ENCODE peak calls at places on chromosomes 13 and 19, in seven cellular contexts. One of them, this sample, is unnamed.

GRCh38 chr19:30792561-30793505 is 420.6 kb downstream of the ZNF536 start:
- DNase-seq in brain microvascular endothelial cell: no peak
- DNase-seq in ascending aorta: no peak
- DNase-seq in cardiac muscle cell: no peak
- DNase-seq in tibial nerve: no peak
- DNase-seq in uterus: no peak
- DNase-seq in left lung: no peak
- DNase-seq in this sample: no peak

GRCh38 chr19:49098795-49099194 is 13.5 kb downstream of the SNRNP70 start:
- DNase-seq in brain microvascular endothelial cell: no peak
- DNase-seq in ascending aorta: no peak
- DNase-seq in cardiac muscle cell: no peak
- DNase-seq in tibial nerve: no peak
- DNase-seq in uterus: no peak
- DNase-seq in left lung: no peak
- DNase-seq in this sample: no peak

GRCh38 chr19:16070366-16070990 is 5.8 kb upstream of the TPM4 start:
- DNase-seq in brain microvascular endothelial cell: no peak
- DNase-seq in ascending aorta: peak; percentile 75
- DNase-seq in cardiac muscle cell: no peak
- DNase-seq in tibial nerve: no peak
- DNase-seq in uterus: no peak
- DNase-seq in left lung: peak; percentile 88
- DNase-seq in this sample: no peak

GRCh38 chr13:114010401-114011101 is 36.7 kb upstream of the C13orf46 start:
- DNase-seq in brain microvascular endothelial cell: no peak
- DNase-seq in ascending aorta: no peak
- DNase-seq in cardiac muscle cell: no peak
- DNase-seq in tibial nerve: no peak
- DNase-seq in uterus: no peak
- DNase-seq in left lung: no peak
- DNase-seq in this sample: no peak

GRCh38 chr19:58218899-58219298 is 9.8 kb upstream of the ZNF544 start:
- DNase-seq in brain microvascular endothelial cell: no peak
- DNase-seq in ascending aorta: no peak
- DNase-seq in cardiac muscle cell: peak; percentile 18
- DNase-seq in tibial nerve: no peak
- DNase-seq in uterus: no peak
- DNase-seq in left lung: no peak
- DNase-seq in this sample: no peak

GRCh38 chr19:33469171-33470039 is 52.2 kb downstream of the PEPD start:
- DNase-seq in brain microvascular endothelial cell: no peak
- DNase-seq in ascending aorta: no peak
- DNase-seq in cardiac muscle cell: no peak
- DNase-seq in tibial nerve: no peak
- DNase-seq in uterus: no peak
- DNase-seq in left lung: no peak
- DNase-seq in this sample: no peak

GRCh38 chr19:58345558-58345957 is 7.7 kb downstream of the A1BG start:
- DNase-seq in brain microvascular endothelial cell: no peak
- DNase-seq in ascending aorta: no peak
- DNase-seq in cardiac muscle cell: no peak
- DNase-seq in tibial nerve: no peak
- DNase-seq in uterus: no peak
- DNase-seq in left lung: no peak
- DNase-seq in this sample: no peak

GRCh38 chr19:29266001-29266400 is 53.0 kb upstream of the UQCRFS1 start:
- DNase-seq in brain microvascular endothelial cell: no peak
- DNase-seq in ascending aorta: no peak
- DNase-seq in cardiac muscle cell: no peak
- DNase-seq in tibial nerve: no peak
- DNase-seq in uterus: no peak
- DNase-seq in left lung: no peak
- DNase-seq in this sample: no peak

GRCh38 chr19:13868663-13869062 is 8.3 kb upstream of the NANOS3 start:
- DNase-seq in brain microvascular endothelial cell: no peak
- DNase-seq in ascending aorta: no peak
- DNase-seq in cardiac muscle cell: no peak
- DNase-seq in tibial nerve: no peak
- DNase-seq in uterus: no peak
- DNase-seq in left lung: no peak
- DNase-seq in this sample: no peak

GRCh38 chr13:42534785-42535184 is 39.2 kb upstream of the TNFSF11 start:
- DNase-seq in brain microvascular endothelial cell: no peak
- DNase-seq in ascending aorta: no peak
- DNase-seq in cardiac muscle cell: no peak
- DNase-seq in tibial nerve: no peak
- DNase-seq in uterus: no peak
- DNase-seq in left lung: no peak
- DNase-seq in this sample: no peak

GRCh38 chr13:38395505-38395803 is 45.8 kb downstream of the UFM1 start:
- DNase-seq in brain microvascular endothelial cell: no peak
- DNase-seq in ascending aorta: no peak
- DNase-seq in cardiac muscle cell: no peak
- DNase-seq in tibial nerve: no peak
- DNase-seq in uterus: no peak
- DNase-seq in left lung: no peak
- DNase-seq in this sample: no peak

GRCh38 chr19:49857061-49857833 is 6.3 kb downstream of the PTOV1 start:
- DNase-seq in brain microvascular endothelial cell: no peak
- DNase-seq in ascending aorta: no peak
- DNase-seq in cardiac muscle cell: no peak
- DNase-seq in tibial nerve: no peak
- DNase-seq in uterus: peak; percentile 18
- DNase-seq in left lung: no peak
- DNase-seq in this sample: no peak

DNA sequence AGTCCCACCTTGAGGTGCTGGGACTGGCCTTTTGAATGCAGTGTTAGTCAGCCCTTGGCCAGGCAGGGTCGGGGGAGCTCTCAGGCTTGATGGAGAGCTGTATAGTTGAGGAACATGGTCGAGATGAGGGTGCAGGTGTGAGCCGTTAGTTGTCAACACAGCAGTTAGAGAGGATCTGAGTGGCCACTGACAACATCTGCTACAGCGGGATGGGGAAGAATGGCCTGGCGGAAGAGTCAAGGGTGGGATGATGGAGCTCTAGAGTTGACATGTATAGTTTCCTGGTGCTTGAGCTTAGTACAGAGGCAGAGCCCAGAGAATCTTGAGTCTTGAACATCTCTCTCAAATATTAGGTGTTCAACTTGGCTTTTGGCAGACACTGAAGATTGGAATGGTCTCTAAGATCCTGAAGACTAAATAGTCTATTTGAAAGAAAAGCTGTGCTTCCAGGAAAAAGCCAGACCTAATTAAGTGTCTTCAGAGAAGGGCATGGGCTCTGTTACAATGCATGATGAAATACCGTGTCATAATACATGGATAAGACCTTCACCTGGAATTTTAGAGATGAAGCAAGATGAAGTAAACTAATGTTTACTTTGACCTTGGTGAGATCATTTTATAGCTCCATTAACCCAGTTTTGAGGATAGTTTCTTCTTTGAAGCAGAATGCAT is 9.7 kb downstream of the PCCA start:
- DNase-seq in brain microvascular endothelial cell: no peak
- DNase-seq in ascending aorta: no peak
- DNase-seq in cardiac muscle cell: no peak
- DNase-seq in tibial nerve: no peak
- DNase-seq in uterus: no peak
- DNase-seq in left lung: no peak
- DNase-seq in this sample: no peak
- H3K27ac ChIP-seq in brain microvascular endothelial cell: no peak overlapping the region
- H3K27ac ChIP-seq in ascending aorta: no peak overlapping the region
- H3K27ac ChIP-seq in cardiac muscle cell: no peak overlapping the region
- H3K27ac ChIP-seq in tibial nerve: no peak overlapping the region
- H3K27ac ChIP-seq in uterus: no peak overlapping the region
- H3K27ac ChIP-seq in left lung: no peak overlapping the region
- H3K27ac ChIP-seq in this sample: no peak overlapping the region

DNA sequence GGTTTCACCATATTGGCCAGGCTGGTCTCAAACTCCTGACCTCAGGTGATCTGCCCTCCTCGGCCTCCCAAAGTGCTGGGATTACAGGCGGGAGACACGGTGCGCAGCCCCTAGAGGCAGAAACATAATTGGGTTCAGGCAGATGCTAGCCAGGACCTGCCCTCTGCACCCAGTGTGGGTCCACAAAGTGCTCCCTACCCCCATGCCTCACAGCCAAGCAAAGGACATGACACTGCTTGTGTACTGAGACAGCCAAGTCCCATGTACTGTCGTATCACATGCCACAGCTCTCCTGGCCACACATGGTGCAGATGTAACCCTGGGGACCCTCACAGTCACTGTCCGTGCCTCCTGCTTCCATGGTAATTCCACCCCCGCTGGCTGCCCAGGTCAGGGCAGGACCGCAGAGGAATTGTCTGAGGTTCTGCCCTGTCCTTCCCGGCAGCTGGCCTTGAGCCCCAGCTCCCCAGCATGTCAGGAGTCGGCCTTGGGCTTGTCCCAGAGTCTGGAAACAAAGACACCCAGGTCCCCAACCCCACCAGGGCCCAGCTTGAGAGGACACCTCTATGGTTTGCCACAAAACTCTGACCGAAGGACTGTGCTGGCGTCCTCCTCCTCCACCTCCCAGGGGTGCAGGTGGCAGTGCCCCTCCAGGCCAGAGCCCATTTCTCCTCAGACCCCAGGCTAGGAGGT is 7.6 kb downstream of the PRR36 start:
- DNase-seq in brain microvascular endothelial cell: no peak
- DNase-seq in ascending aorta: no peak
- DNase-seq in cardiac muscle cell: no peak
- DNase-seq in tibial nerve: no peak
- DNase-seq in uterus: no peak
- DNase-seq in left lung: no peak
- DNase-seq in this sample: no peak
- TF ChIP-seq CTCF in brain microvascular endothelial cell: no peak
- TF ChIP-seq CTCF in ascending aorta: no peak
- TF ChIP-seq CTCF in cardiac muscle cell: no peak
- TF ChIP-seq CTCF in tibial nerve: no peak
- TF ChIP-seq CTCF in uterus: no peak
- TF ChIP-seq CTCF in left lung: no peak
- TF ChIP-seq CTCF in this sample: no peak

DNA sequence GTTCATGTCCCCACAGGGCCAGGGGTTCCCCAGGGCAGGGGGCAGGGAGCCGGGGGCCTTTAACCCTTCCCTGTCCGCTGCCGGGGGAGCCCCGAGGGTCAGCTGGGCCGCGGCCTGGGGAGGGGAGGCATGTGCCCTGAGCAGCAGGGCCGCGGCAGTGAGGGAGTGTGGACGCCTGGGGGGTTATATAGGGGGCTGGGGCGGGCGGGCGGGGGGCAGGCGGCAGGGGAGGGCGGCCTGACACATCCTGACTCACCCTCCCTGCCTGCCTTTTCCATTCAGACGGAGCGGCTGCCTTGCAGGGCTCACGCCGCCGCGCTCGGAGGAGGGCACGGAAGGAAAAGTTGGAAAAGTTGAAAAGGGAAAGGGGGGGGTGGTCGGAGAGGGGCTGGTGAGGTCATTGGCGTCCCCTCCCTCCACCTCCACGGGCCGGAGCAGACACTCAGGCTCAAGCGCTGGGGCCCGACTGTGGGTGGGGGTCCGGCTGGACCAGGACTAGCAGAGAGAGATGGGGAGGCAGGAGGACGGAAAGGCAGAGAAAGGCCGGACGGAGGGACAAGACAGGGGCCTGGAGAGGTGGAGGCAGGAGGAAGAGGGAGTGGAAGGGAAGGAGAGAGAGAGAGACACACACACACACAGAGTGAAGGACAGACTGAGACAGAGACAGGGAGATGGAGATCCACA is at the start of gene IL11:
- DNase-seq in brain microvascular endothelial cell: peak; percentile 32
- DNase-seq in ascending aorta: no peak
- DNase-seq in cardiac muscle cell: no peak
- DNase-seq in tibial nerve: no peak
- DNase-seq in uterus: no peak
- DNase-seq in left lung: no peak
- DNase-seq in this sample: no peak
- H3K4me3 ChIP-seq in brain microvascular endothelial cell: peak within 1 kb of the TSS; percentile 83
- H3K4me3 ChIP-seq in ascending aorta: peak within 1 kb of the TSS; percentile 50
- H3K4me3 ChIP-seq in cardiac muscle cell: peak within 1 kb of the TSS; percentile 19
- H3K4me3 ChIP-seq in tibial nerve: no peak within 1 kb of the TSS
- H3K4me3 ChIP-seq in uterus: no peak within 1 kb of the TSS
- H3K4me3 ChIP-seq in left lung: no peak within 1 kb of the TSS
- H3K4me3 ChIP-seq in this sample: no peak within 1 kb of the TSS

GRCh38 chr13:98326274-98326673 is 149.2 kb upstream of the RNF113B start:
- DNase-seq in brain microvascular endothelial cell: no peak
- DNase-seq in ascending aorta: no peak
- DNase-seq in cardiac muscle cell: no peak
- DNase-seq in tibial nerve: no peak
- DNase-seq in uterus: no peak
- DNase-seq in left lung: no peak
- DNase-seq in this sample: no peak

GRCh38 chr13:98325724-98326123 is 148.7 kb upstream of the RNF113B start:
- DNase-seq in brain microvascular endothelial cell: no peak
- DNase-seq in ascending aorta: no peak
- DNase-seq in cardiac muscle cell: no peak
- DNase-seq in tibial nerve: no peak
- DNase-seq in uterus: no peak
- DNase-seq in left lung: no peak
- DNase-seq in this sample: no peak

GRCh38 chr13:98328511-98328910 is 151.4 kb upstream of the RNF113B start:
- DNase-seq in brain microvascular endothelial cell: no peak
- DNase-seq in ascending aorta: no peak
- DNase-seq in cardiac muscle cell: no peak
- DNase-seq in tibial nerve: no peak
- DNase-seq in uterus: no peak
- DNase-seq in left lung: no peak
- DNase-seq in this sample: no peak

GRCh38 chr13:98324105-98324504 is 147.0 kb upstream of the RNF113B start:
- DNase-seq in brain microvascular endothelial cell: peak; percentile 53
- DNase-seq in ascending aorta: no peak
- DNase-seq in cardiac muscle cell: no peak
- DNase-seq in tibial nerve: no peak
- DNase-seq in uterus: no peak
- DNase-seq in left lung: no peak
- DNase-seq in this sample: no peak

DNA sequence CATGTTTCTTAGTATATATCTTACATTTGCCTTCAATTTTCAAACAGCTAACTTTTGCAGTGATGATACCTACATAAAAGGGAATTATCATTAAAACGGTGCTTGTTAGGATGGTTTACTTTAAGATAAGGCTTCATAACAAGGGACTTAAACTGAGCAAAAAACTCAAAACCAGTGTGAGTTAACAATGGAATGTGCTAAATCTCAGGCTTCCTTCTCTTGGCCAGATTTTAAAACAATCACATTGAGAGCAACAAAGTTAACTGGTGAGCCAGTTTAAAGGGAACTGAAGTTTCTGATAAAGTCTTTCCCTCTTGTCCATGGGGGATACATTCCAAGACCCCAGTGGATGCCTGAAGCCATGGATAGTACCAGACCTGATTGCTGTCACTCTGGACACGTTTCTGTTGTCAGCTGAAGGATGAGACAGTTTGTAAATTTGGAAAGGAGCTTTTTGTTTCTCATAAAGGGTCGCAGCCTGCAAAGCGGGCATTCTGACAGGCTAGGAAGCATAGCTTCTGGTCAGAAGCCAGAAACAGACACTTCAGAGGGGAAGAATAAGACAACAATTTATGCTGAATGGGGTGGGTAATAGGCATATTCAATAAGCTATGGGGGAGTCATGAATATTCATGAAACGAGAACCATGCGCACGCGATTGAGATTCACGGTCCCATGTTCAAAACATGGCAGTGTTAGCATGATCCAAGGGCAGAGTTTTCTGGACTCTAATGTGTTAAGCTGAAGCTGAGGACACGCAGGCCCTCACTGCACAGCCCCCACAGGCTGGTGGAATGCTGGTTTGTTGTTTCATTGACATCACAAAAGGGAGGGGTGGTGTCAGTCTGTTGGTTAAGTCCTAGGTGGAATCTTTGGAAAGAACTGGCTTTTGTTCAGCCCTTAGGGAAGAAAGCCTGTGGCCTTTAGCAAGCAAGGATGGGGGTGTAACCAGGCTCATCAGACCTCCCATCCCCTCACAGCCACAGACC is 150.6 kb upstream of the RNF113B start:
- DNase-seq in brain microvascular endothelial cell: peak; percentile 78
- DNase-seq in ascending aorta: no peak
- DNase-seq in cardiac muscle cell: peak; percentile 62
- DNase-seq in tibial nerve: no peak
- DNase-seq in uterus: no peak
- DNase-seq in left lung: no peak
- DNase-seq in this sample: no peak
- H3K27ac ChIP-seq in brain microvascular endothelial cell: peak overlapping the region; percentile 27
- H3K27ac ChIP-seq in ascending aorta: no peak overlapping the region
- H3K27ac ChIP-seq in cardiac muscle cell: peak overlapping the region; percentile 69
- H3K27ac ChIP-seq in tibial nerve: no peak overlapping the region
- H3K27ac ChIP-seq in uterus: no peak overlapping the region
- H3K27ac ChIP-seq in left lung: no peak overlapping the region
- H3K27ac ChIP-seq in this sample: no peak overlapping the region